ENCODE peak calls at places on chromosomes 2 and 18, in ten cellular contexts. One of them, this sample, is unnamed.

GRCh38 chr2:122300758-122301157 is 545.3 kb downstream of the TSN start:
- DNase-seq in Calu3: no peak
- DNase-seq in kidney epithelial cell: no peak
- DNase-seq in foreskin fibroblast: no peak
- DNase-seq in GM12864: no peak
- DNase-seq in WTC11: peak; percentile 18
- DNase-seq in GM10248: no peak
- DNase-seq in B cell: no peak
- DNase-seq in osteocyte: no peak
- DNase-seq in lower lobe of right lung: no peak
- DNase-seq in this sample: no peak

GRCh38 chr2:234399451-234400246 is 97.2 kb downstream of the ARL4C start:
- DNase-seq in osteocyte: no peak
- DNase-seq in GM10248: no peak
- DNase-seq in foreskin fibroblast: no peak
- DNase-seq in WTC11: no peak
- DNase-seq in lower lobe of right lung: no peak
- DNase-seq in Calu3: no peak
- DNase-seq in GM12864: no peak
- DNase-seq in B cell: no peak
- DNase-seq in kidney epithelial cell: no peak
- DNase-seq in this sample: no peak

GRCh38 chr2:226963528-226963927 is 127.7 kb downstream of the RHBDD1 start:
- DNase-seq in Calu3: no peak
- DNase-seq in osteocyte: no peak
- DNase-seq in B cell: no peak
- DNase-seq in foreskin fibroblast: peak; percentile 53
- DNase-seq in WTC11: no peak
- DNase-seq in GM10248: no peak
- DNase-seq in GM12864: no peak
- DNase-seq in lower lobe of right lung: no peak
- DNase-seq in kidney epithelial cell: peak; percentile 58
- DNase-seq in this sample: no peak

GRCh38 chr2:26175716-26176615 is 3.1 kb downstream of the GAREM2 start:
- DNase-seq in foreskin fibroblast: no peak
- DNase-seq in Calu3: no peak
- DNase-seq in B cell: no peak
- DNase-seq in lower lobe of right lung: no peak
- DNase-seq in kidney epithelial cell: no peak
- DNase-seq in osteocyte: no peak
- DNase-seq in WTC11: no peak
- DNase-seq in GM12864: no peak
- DNase-seq in GM10248: peak; percentile 62
- DNase-seq in this sample: no peak

GRCh38 chr2:150465703-150466569 is 21.5 kb downstream of the RND3 start:
- DNase-seq in GM12864: no peak
- DNase-seq in GM10248: no peak
- DNase-seq in kidney epithelial cell: no peak
- DNase-seq in lower lobe of right lung: no peak
- DNase-seq in osteocyte: no peak
- DNase-seq in B cell: no peak
- DNase-seq in Calu3: no peak
- DNase-seq in WTC11: no peak
- DNase-seq in foreskin fibroblast: no peak
- DNase-seq in this sample: no peak

GRCh38 chr2:156663757-156664409 is 227.7 kb downstream of the GPD2 start:
- DNase-seq in kidney epithelial cell: no peak
- DNase-seq in GM12864: no peak
- DNase-seq in osteocyte: no peak
- DNase-seq in GM10248: peak; percentile 24
- DNase-seq in WTC11: no peak
- DNase-seq in lower lobe of right lung: no peak
- DNase-seq in B cell: no peak
- DNase-seq in foreskin fibroblast: no peak
- DNase-seq in Calu3: no peak
- DNase-seq in this sample: peak; percentile 27

GRCh38 chr18:61201516-61201915 is 131.7 kb upstream of the CDH20 start:
- DNase-seq in B cell: no peak
- DNase-seq in kidney epithelial cell: no peak
- DNase-seq in GM12864: no peak
- DNase-seq in lower lobe of right lung: no peak
- DNase-seq in WTC11: no peak
- DNase-seq in osteocyte: no peak
- DNase-seq in foreskin fibroblast: no peak
- DNase-seq in GM10248: no peak
- DNase-seq in Calu3: no peak
- DNase-seq in this sample: no peak

GRCh38 chr2:227804970-227805369 is 8.7 kb upstream of the CCL20 start:
- DNase-seq in WTC11: no peak
- DNase-seq in lower lobe of right lung: no peak
- DNase-seq in GM12864: no peak
- DNase-seq in B cell: no peak
- DNase-seq in osteocyte: peak; percentile 13
- DNase-seq in GM10248: no peak
- DNase-seq in foreskin fibroblast: no peak
- DNase-seq in kidney epithelial cell: no peak
- DNase-seq in Calu3: no peak
- DNase-seq in this sample: no peak

GRCh38 chr2:17326717-17327116 is 191.5 kb downstream of the RAD51AP2 start:
- DNase-seq in osteocyte: no peak
- DNase-seq in GM10248: no peak
- DNase-seq in GM12864: no peak
- DNase-seq in foreskin fibroblast: no peak
- DNase-seq in WTC11: no peak
- DNase-seq in lower lobe of right lung: no peak
- DNase-seq in B cell: no peak
- DNase-seq in Calu3: no peak
- DNase-seq in kidney epithelial cell: no peak
- DNase-seq in this sample: no peak

GRCh38 chr2:203820969-203821368 is 46.6 kb upstream of the CTLA4 start:
- DNase-seq in foreskin fibroblast: no peak
- DNase-seq in lower lobe of right lung: no peak
- DNase-seq in B cell: no peak
- DNase-seq in osteocyte: no peak
- DNase-seq in GM10248: no peak
- DNase-seq in Calu3: no peak
- DNase-seq in kidney epithelial cell: no peak
- DNase-seq in WTC11: no peak
- DNase-seq in GM12864: peak; percentile 35
- DNase-seq in this sample: no peak

GRCh38 chr2:65431417-65432226 is 777 bp downstream of the SPRED2 start:
- DNase-seq in GM12864: no peak
- DNase-seq in B cell: peak; percentile 68
- DNase-seq in lower lobe of right lung: peak; percentile 65
- DNase-seq in WTC11: peak; percentile 48
- DNase-seq in foreskin fibroblast: no peak
- DNase-seq in kidney epithelial cell: no peak
- DNase-seq in Calu3: peak; percentile 33
- DNase-seq in GM10248: peak; percentile 66
- DNase-seq in osteocyte: no peak
- DNase-seq in this sample: peak; percentile 73

GRCh38 chr18:57819671-57820460 is 16.8 kb upstream of the ATP8B1 start:
- DNase-seq in foreskin fibroblast: peak; percentile 89
- DNase-seq in lower lobe of right lung: peak; percentile 63
- DNase-seq in Calu3: peak; percentile 89
- DNase-seq in kidney epithelial cell: peak; percentile 87
- DNase-seq in B cell: no peak
- DNase-seq in osteocyte: peak; percentile 81
- DNase-seq in WTC11: no peak
- DNase-seq in GM12864: no peak
- DNase-seq in GM10248: no peak
- DNase-seq in this sample: no peak

GRCh38 chr18:45164551-45164950 is 450.7 kb upstream of the SLC14A2 start:
- DNase-seq in foreskin fibroblast: peak; percentile 44
- DNase-seq in GM12864: no peak
- DNase-seq in Calu3: no peak
- DNase-seq in B cell: no peak
- DNase-seq in GM10248: no peak
- DNase-seq in WTC11: no peak
- DNase-seq in osteocyte: no peak
- DNase-seq in kidney epithelial cell: no peak
- DNase-seq in lower lobe of right lung: no peak
- DNase-seq in this sample: no peak

GRCh38 chr2:26595146-26595545 is 46.0 kb downstream of the CIB4 start:
- DNase-seq in lower lobe of right lung: peak; percentile 14
- DNase-seq in WTC11: peak; percentile 4
- DNase-seq in kidney epithelial cell: no peak
- DNase-seq in osteocyte: peak; percentile 36
- DNase-seq in foreskin fibroblast: no peak
- DNase-seq in GM12864: no peak
- DNase-seq in Calu3: no peak
- DNase-seq in GM10248: no peak
- DNase-seq in B cell: no peak
- DNase-seq in this sample: no peak

GRCh38 chr2:231190531-231191197 is 7.8 kb upstream of the ARMC9 start:
- DNase-seq in GM12864: no peak
- DNase-seq in osteocyte: no peak
- DNase-seq in Calu3: peak; percentile 27
- DNase-seq in lower lobe of right lung: peak; percentile 72
- DNase-seq in WTC11: peak; percentile 70
- DNase-seq in GM10248: no peak
- DNase-seq in kidney epithelial cell: no peak
- DNase-seq in B cell: no peak
- DNase-seq in foreskin fibroblast: no peak
- DNase-seq in this sample: peak; percentile 32
- TF ChIP-seq CTCF in GM12864: no peak
- TF ChIP-seq CTCF in osteocyte: no peak
- TF ChIP-seq CTCF in Calu3: no peak
- TF ChIP-seq CTCF in lower lobe of right lung: peak; percentile 12
- TF ChIP-seq CTCF in WTC11: no peak
- TF ChIP-seq CTCF in GM10248: no peak
- TF ChIP-seq CTCF in kidney epithelial cell: no peak
- TF ChIP-seq CTCF in B cell: no peak
- TF ChIP-seq CTCF in foreskin fibroblast: no peak
- TF ChIP-seq CTCF in this sample: no peak

GRCh38 chr2:67214585-67215184 is 182.4 kb upstream of the ETAA1 start:
- DNase-seq in osteocyte: no peak
- DNase-seq in B cell: no peak
- DNase-seq in GM10248: no peak
- DNase-seq in kidney epithelial cell: no peak
- DNase-seq in Calu3: no peak
- DNase-seq in GM12864: no peak
- DNase-seq in lower lobe of right lung: no peak
- DNase-seq in WTC11: no peak
- DNase-seq in foreskin fibroblast: no peak
- DNase-seq in this sample: no peak

GRCh38 chr2:67215636-67216035 is 181.5 kb upstream of the ETAA1 start:
- DNase-seq in Calu3: no peak
- DNase-seq in GM10248: no peak
- DNase-seq in osteocyte: no peak
- DNase-seq in GM12864: no peak
- DNase-seq in WTC11: no peak
- DNase-seq in B cell: no peak
- DNase-seq in kidney epithelial cell: no peak
- DNase-seq in foreskin fibroblast: no peak
- DNase-seq in lower lobe of right lung: no peak
- DNase-seq in this sample: no peak

GRCh38 chr2:67213677-67214402 is 183.3 kb upstream of the ETAA1 start:
- DNase-seq in Calu3: no peak
- DNase-seq in foreskin fibroblast: no peak
- DNase-seq in B cell: no peak
- DNase-seq in WTC11: no peak
- DNase-seq in kidney epithelial cell: no peak
- DNase-seq in GM10248: no peak
- DNase-seq in osteocyte: no peak
- DNase-seq in lower lobe of right lung: no peak
- DNase-seq in GM12864: no peak
- DNase-seq in this sample: no peak

GRCh38 chr2:67216103-67216502 is 181.0 kb upstream of the ETAA1 start:
- DNase-seq in lower lobe of right lung: no peak
- DNase-seq in Calu3: no peak
- DNase-seq in kidney epithelial cell: no peak
- DNase-seq in osteocyte: no peak
- DNase-seq in foreskin fibroblast: no peak
- DNase-seq in GM10248: no peak
- DNase-seq in WTC11: no peak
- DNase-seq in GM12864: no peak
- DNase-seq in B cell: no peak
- DNase-seq in this sample: no peak

GRCh38 chr2:67215214-67215613 is 181.9 kb upstream of the ETAA1 start:
- DNase-seq in lower lobe of right lung: peak; percentile 54
- DNase-seq in GM10248: peak; percentile 5
- DNase-seq in Calu3: peak; percentile 82
- DNase-seq in GM12864: no peak
- DNase-seq in B cell: no peak
- DNase-seq in osteocyte: no peak
- DNase-seq in WTC11: peak; percentile 72
- DNase-seq in foreskin fibroblast: peak; percentile 31
- DNase-seq in kidney epithelial cell: no peak
- DNase-seq in this sample: no peak
- TF ChIP-seq CTCF in lower lobe of right lung: peak; percentile 48
- TF ChIP-seq CTCF in GM10248: peak; percentile 15
- TF ChIP-seq CTCF in Calu3: peak; percentile 74
- TF ChIP-seq CTCF in GM12864: peak; percentile 41
- TF ChIP-seq CTCF in B cell: no peak
- TF ChIP-seq CTCF in osteocyte: peak; percentile 41
- TF ChIP-seq CTCF in WTC11: no peak
- TF ChIP-seq CTCF in foreskin fibroblast: peak; percentile 46
- TF ChIP-seq CTCF in kidney epithelial cell: peak; percentile 78
- TF ChIP-seq CTCF in this sample: peak; percentile 20

GRCh38 chr2:44897406-44897805 is 44.1 kb upstream of the SIX3 start:
- DNase-seq in WTC11: no peak
- DNase-seq in foreskin fibroblast: no peak
- DNase-seq in GM10248: no peak
- DNase-seq in B cell: no peak
- DNase-seq in osteocyte: no peak
- DNase-seq in kidney epithelial cell: no peak
- DNase-seq in Calu3: peak; percentile 9
- DNase-seq in GM12864: no peak
- DNase-seq in lower lobe of right lung: no peak
- DNase-seq in this sample: no peak
- TF ChIP-seq CTCF in WTC11: no peak
- TF ChIP-seq CTCF in foreskin fibroblast: no peak
- TF ChIP-seq CTCF in GM10248: no peak
- TF ChIP-seq CTCF in B cell: no peak
- TF ChIP-seq CTCF in osteocyte: no peak
- TF ChIP-seq CTCF in kidney epithelial cell: peak; percentile 15
- TF ChIP-seq CTCF in Calu3: no peak
- TF ChIP-seq CTCF in GM12864: no peak
- TF ChIP-seq CTCF in lower lobe of right lung: no peak
- TF ChIP-seq CTCF in this sample: no peak

DNA sequence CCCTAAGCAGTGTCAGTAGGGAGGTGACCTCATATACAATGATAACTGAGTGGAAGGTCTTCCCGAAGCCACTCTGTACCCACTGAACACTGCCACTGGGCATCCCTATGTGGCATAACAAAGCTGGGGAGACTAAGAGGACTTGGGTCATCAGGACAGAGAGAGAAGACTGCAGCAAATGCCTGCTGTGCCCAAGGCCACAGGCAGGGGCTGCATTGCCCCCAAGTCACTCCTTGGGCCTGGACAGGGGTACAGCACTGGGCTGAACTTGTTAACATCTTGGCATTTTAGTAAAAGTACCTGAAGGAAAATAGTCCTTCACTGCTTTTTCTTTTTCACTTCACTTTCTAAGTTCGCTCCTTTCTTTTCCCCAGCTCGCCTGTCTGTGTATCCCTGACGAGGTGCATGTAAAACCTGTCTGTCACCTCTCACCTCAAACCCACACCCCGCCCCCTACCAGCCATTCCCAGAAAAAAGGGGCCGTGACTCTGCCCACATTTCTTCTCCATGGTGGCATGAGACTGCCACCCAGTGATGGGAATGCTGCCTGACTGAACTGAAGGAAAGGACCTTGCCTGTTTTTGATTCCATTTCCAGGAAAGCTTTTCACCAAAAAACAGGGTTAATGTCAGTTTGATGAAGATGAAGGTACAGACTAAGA is 62.9 kb downstream of the MTHFD2 start:
- DNase-seq in B cell: no peak
- DNase-seq in osteocyte: no peak
- DNase-seq in GM10248: no peak
- DNase-seq in foreskin fibroblast: peak; percentile 29
- DNase-seq in Calu3: peak; percentile 64
- DNase-seq in kidney epithelial cell: no peak
- DNase-seq in lower lobe of right lung: no peak
- DNase-seq in GM12864: no peak
- DNase-seq in WTC11: peak; percentile 76
- DNase-seq in this sample: no peak
- TF ChIP-seq CTCF in B cell: no peak
- TF ChIP-seq CTCF in osteocyte: peak; percentile 76
- TF ChIP-seq CTCF in GM10248: peak; percentile 10
- TF ChIP-seq CTCF in foreskin fibroblast: peak; percentile 65
- TF ChIP-seq CTCF in Calu3: peak; percentile 31
- TF ChIP-seq CTCF in kidney epithelial cell: peak; percentile 64
- TF ChIP-seq CTCF in lower lobe of right lung: no peak
- TF ChIP-seq CTCF in GM12864: no peak
- TF ChIP-seq CTCF in WTC11: no peak
- TF ChIP-seq CTCF in this sample: no peak

This sample was measured in GM13976.